ENCODE peak calls at places on chromosomes 1 and 21, in eight cellular contexts. Y, H, N, W, R, L, U and A are unnamed samples.

GRCh38 chr1:203044546-203044975 is 18.3 kb downstream of the PPFIA4 start:
- DNase-seq in Y (no peak), H (no peak), N (no peak), W (no peak), R (no peak), L (no peak), U (no peak), A (no peak)

GRCh38 chr1:209207701-209208286 is 375.7 kb upstream of the CAMK1G start:
- DNase-seq in Y (peak), H (peak), N (peak), W (peak), R (peak), L (peak), U (peak), A (peak)

GRCh38 chr1:68293609-68294353 is 61.5 kb upstream of the WLS start:
- DNase-seq in Y (peak), H (peak), N (no peak), W (no peak), R (peak), L (no peak), U (peak), A (no peak)

GRCh38 chr1:65412984-65413375 is 7.5 kb upstream of the LEPR start:
- DNase-seq in Y (no peak), H (no peak), N (no peak), W (no peak), R (peak), L (no peak), U (no peak), A (no peak)

GRCh38 chr21:28959367-28960099 is 33.1 kb downstream of the LTN1 start:
- DNase-seq in Y (no peak), H (no peak), N (no peak), W (no peak), R (peak), L (no peak), U (peak), A (no peak)

GRCh38 chr1:117110774-117111173 is 10.8 kb downstream of the TRIM45 start:
- DNase-seq in Y (no peak), H (no peak), N (no peak), W (no peak), R (peak), L (no peak), U (no peak), A (no peak)

GRCh38 chr1:229197225-229197677 is 73.7 kb upstream of the RAB4A start:
- DNase-seq in Y (no peak), H (no peak), N (no peak), W (no peak), R (no peak), L (no peak), U (no peak), A (no peak)

GRCh38 chr1:7127322-7128050 is 342.2 kb downstream of the CAMTA1 start:
- DNase-seq in Y (no peak), H (no peak), N (no peak), W (no peak), R (no peak), L (no peak), U (peak), A (no peak)

GRCh38 chr21:43304206-43304605 is 122.7 kb downstream of the SIK1 start:
- DNase-seq in Y (peak), H (no peak), N (peak), W (no peak), R (no peak), L (no peak), U (no peak), A (no peak)

GRCh38 chr1:36531833-36532232 is 49.1 kb upstream of the CSF3R start:
- DNase-seq in Y (no peak), H (no peak), N (no peak), W (no peak), R (no peak), L (no peak), U (no peak), A (no peak)

GRCh38 chr1:58924016-58924565 is 140.2 kb upstream of the JUN start:
- DNase-seq in Y (no peak), H (no peak), N (no peak), W (no peak), R (no peak), L (no peak), U (no peak), A (no peak)

GRCh38 chr1:168871531-168871930 is 142.5 kb upstream of the DPT start:
- DNase-seq in Y (no peak), H (no peak), N (no peak), W (no peak), R (no peak), L (no peak), U (no peak), A (no peak)

GRCh38 chr1:202825748-202826147 is 15.0 kb downstream of the PCAT6 start:
- DNase-seq in Y (no peak), H (no peak), N (no peak), W (no peak), R (no peak), L (no peak), U (no peak), A (no peak)

GRCh38 chr21:39451332-39452206 is at the start of gene SH3BGR:
- DNase-seq in Y (peak), H (peak), N (no peak), W (peak), R (no peak), L (peak), U (no peak), A (peak)

GRCh38 chr1:35441926-35442579 is 115.2 kb downstream of the KIAA0319L start:
- DNase-seq in Y (no peak), H (no peak), N (no peak), W (no peak), R (no peak), L (no peak), U (no peak), A (no peak)

GRCh38 chr1:59186656-59187055 is 110.2 kb upstream of the FGGY start:
- DNase-seq in Y (peak), H (no peak), N (no peak), W (no peak), R (peak), L (peak), U (peak), A (no peak)

GRCh38 chr21:43301424-43302355 is 125.2 kb downstream of the SIK1 start:
- DNase-seq in Y (peak), H (no peak), N (no peak), W (no peak), R (no peak), L (peak), U (no peak), A (no peak)

GRCh38 chr1:63966016-63966415 is 192.2 kb downstream of the ROR1 start:
- DNase-seq in Y (no peak), H (no peak), N (no peak), W (no peak), R (no peak), L (no peak), U (no peak), A (no peak)

GRCh38 chr1:8395433-8395866 is 77.5 kb downstream of the SLC45A1 start:
- DNase-seq in Y (no peak), H (no peak), N (no peak), W (no peak), R (no peak), L (no peak), U (no peak), A (no peak)

GRCh38 chr1:184457500-184457899 is 70.7 kb downstream of the C1orf21 start:
- DNase-seq in Y (no peak), H (no peak), N (no peak), W (no peak), R (peak), L (no peak), U (no peak), A (no peak)

GRCh38 chr1:174469052-174469451 is 21.3 kb downstream of the GPR52 start:
- DNase-seq in Y (no peak), H (no peak), N (no peak), W (no peak), R (no peak), L (no peak), U (no peak), A (no peak)

GRCh38 chr1:174112489-174113162 is 46.7 kb upstream of the RABGAP1L start:
- DNase-seq in Y (no peak), H (no peak), N (no peak), W (no peak), R (no peak), L (no peak), U (no peak), A (no peak)

DNA sequence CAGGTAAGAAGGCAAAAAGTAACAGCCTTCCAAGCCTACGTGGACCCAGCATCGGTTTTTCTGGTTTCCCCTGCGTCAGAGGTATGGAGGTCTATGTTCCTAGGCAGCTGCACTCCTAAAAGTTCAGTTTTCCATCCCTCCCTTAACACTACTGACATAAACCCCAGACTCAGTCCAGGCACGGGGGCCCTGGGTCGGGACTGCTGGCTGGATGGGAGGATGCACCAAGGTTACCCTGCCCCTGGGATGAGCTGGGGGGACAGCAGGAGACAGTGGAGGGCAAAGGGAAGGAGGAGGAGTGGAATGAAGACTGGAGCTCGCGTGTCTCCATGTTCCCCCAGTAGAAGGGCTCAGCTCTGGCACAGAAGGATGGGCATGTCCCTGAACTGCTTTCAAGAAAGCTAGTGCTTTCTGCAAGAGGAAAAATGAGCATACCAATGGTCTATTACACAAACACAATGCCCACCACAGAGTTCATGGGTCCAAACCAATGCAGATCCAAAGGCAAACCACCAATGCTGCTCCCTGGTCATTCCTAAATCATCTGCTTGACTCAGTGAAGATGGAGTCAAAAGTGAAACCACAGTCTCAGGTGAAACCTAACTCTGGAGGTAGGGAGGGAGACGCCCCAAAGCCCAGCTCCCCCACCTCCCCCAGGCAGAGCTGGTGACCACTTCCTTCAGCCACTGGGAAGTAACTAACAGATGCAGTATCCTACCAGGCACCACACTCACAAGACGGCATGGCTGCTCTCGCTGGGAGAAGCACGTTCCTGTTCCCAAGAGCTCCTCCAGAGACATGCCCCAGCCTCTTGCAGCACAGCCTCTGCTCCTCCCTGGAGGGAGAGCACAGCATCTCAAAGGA is 54.9 kb downstream of the CD46 start:
- DNase-seq in Y (peak), H (no peak), N (no peak), W (no peak), R (peak), L (no peak), U (no peak), A (no peak)
- H3K27ac ChIP-seq in Y (peak), H (peak), N (peak), W (peak), R (peak), L (peak), U (no peak), A (peak)

GRCh38 chr1:21930629-21931170 is 6.4 kb downstream of the HSPG2 start:
- DNase-seq in Y (no peak), H (no peak), N (no peak), W (no peak), R (no peak), L (no peak), U (no peak), A (no peak)
- H3K27ac ChIP-seq in Y (peak), H (peak), N (no peak), W (peak), R (peak), L (peak), U (peak), A (no peak)

DNA sequence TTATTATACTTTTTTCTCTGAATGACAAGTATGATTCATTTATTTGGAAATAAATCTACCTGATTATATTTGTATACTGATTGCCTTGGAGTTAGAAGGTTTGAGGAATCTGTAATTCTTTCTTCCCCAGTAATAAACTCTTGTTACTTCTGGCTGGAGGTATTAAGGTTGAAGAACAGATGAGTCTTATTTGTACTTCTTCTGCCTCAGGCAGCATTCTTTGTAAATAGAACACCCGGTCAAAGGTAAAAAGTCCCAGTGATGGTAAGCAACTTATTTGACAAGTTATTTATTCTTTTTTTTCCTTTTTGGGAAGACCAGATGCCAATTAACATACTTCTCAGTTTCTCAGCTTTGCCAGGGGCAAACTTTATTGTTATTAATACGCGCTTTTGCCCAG is 12.9 kb downstream of the SNX27 start:
- DNase-seq in Y (no peak), H (no peak), N (no peak), W (no peak), R (no peak), L (no peak), U (no peak), A (no peak)
- H3K27ac ChIP-seq in Y (no peak), H (no peak), N (no peak), W (no peak), R (no peak), L (no peak), U (no peak), A (no peak)

DNA sequence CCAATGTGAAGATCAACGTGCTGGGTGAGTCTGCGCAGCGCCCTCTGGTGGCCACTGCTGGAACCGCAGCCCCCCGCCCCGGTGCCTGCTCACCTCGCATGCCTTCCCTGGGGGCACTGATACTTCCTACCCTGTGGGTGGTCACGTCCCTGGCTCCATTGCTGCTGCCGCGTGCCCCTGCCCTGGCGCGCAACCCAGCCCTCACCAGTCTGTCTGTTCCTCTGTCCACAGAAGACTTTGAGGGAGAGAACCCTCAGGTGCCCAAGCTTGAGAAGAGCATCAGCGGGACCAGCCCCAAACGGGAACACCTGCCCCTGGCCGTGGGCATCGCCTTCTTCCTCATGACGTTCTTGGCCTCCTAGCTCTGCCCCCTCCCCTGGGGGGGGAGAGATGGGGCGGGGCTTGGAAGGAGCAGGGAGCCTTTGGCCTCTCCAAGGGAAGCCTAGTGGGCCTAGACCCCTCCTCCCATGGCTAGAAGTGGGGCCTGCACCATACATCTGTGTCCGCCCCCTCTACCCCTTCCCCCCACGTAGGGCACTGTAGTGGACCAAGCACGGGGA is 7.6 kb downstream of the EFNA3 start:
- DNase-seq in Y (peak), H (peak), N (no peak), W (peak), R (no peak), L (peak), U (peak), A (peak)
- H3K27ac ChIP-seq in Y (peak), H (no peak), N (no peak), W (no peak), R (no peak), L (no peak), U (no peak), A (no peak)

DNA sequence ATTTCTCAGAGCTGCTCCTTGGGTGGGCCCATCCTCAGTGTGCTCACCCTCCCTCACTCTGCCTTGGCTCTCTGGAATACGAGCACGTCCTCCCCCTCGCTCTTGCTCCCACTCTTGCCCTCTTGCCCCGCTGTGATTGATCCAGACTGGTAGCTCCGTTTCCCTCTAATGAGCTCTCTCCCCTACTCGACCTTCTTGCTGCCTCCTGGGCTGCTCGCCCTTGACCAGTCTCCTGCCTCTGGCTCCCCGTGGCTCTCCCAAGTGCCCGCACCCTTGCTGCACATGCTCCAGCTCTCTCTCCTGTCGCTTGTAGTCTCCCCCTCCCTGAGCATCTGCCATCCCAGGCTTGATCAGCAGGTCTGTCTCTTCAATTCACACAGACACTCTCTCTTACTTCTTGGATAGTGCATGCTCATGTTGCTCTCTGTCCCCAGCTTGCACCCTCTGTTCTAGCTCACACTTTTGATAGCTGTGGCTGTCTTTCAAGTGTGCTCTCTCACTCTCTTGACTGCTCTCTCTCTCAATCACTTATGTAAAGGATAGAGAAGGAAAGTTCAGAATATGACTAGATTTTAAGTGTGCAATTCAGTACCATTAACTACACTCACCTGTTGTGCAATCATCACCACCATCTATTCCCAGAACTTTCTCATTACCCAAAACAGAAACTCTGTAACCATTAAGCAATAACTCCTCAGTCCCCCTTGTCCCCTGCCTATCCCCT is 51.1 kb downstream of the PHC2 start:
- DNase-seq in Y (no peak), H (no peak), N (no peak), W (no peak), R (no peak), L (no peak), U (no peak), A (no peak)
- H3K27ac ChIP-seq in Y (no peak), H (no peak), N (no peak), W (no peak), R (no peak), L (no peak), U (no peak), A (peak)